ENCODE peak calls at places on chromosomes 11 and 22, in seven cellular contexts. K, H, C, I, Z, N and M are unnamed samples.

GRCh38 chr11:34624069-34624468 is 3.2 kb downstream of the EHF start:
- DNase-seq in N (no peak), I (no peak), H (no peak), C (no peak), Z (peak; percentile 60), K (no peak), M (no peak)

GRCh38 chr11:66725114-66725513 is 3.9 kb downstream of the SPTBN2 start:
- DNase-seq in K (no peak), I (no peak), N (no peak), H (no peak), Z (no peak), C (no peak), M (no peak)

GRCh38 chr22:35335936-35336781 is 36.5 kb downstream of the TOM1 start:
- DNase-seq in C (no peak), K (peak; percentile 70), I (no peak), Z (peak; percentile 89), N (no peak), H (no peak), M (no peak)

GRCh38 chr22:31081963-31082605 is 966 bp downstream of the SMTN start:
- DNase-seq in K (no peak), Z (no peak), N (no peak), C (no peak), I (no peak), H (no peak), M (peak; percentile 73)

GRCh38 chr22:34814260-34814659 is 251.7 kb upstream of the ISX start:
- DNase-seq in H (no peak), N (no peak), K (no peak), Z (no peak), I (no peak), C (no peak), M (no peak)

GRCh38 chr22:44667829-44668189 is 34.2 kb upstream of the PRR5 start:
- DNase-seq in H (no peak), K (no peak), N (peak; percentile 55), I (no peak), C (peak; percentile 64), Z (no peak), M (no peak)

GRCh38 chr11:35893796-35894475 is 49.9 kb upstream of the LDLRAD3 start:
- DNase-seq in H (no peak), Z (peak; percentile 37), C (no peak), N (no peak), I (no peak), K (no peak), M (peak; percentile 91)

GRCh38 chr11:78371221-78371899 is 46.3 kb downstream of the GAB2 start:
- DNase-seq in Z (no peak), C (no peak), I (no peak), K (no peak), N (no peak), H (no peak), M (no peak)

GRCh38 chr11:64359712-64360402 is 895 bp downstream of the RPS6KA4 start:
- DNase-seq in C (peak; percentile 41), N (peak; percentile 49), H (no peak), I (no peak), K (no peak), Z (no peak), M (no peak)

GRCh38 chr11:115194798-115195101 is 309.5 kb downstream of the CADM1 start:
- DNase-seq in N (no peak), I (no peak), Z (no peak), C (no peak), K (no peak), H (no peak), M (no peak)

GRCh38 chr22:39234157-39234793 is 10.5 kb downstream of the PDGFB start:
- DNase-seq in Z (no peak), H (no peak), N (no peak), K (peak; percentile 80), I (no peak), C (peak; percentile 74), M (no peak)

GRCh38 chr11:110479070-110479444 is 49.3 kb downstream of the FDX1 start:
- DNase-seq in H (no peak), Z (no peak), K (no peak), I (no peak), C (no peak), N (no peak), M (no peak)

GRCh38 chr22:19810381-19811141 is 44.1 kb downstream of the GNB1L start:
- DNase-seq in K (peak; percentile 10), N (peak; percentile 32), I (no peak), H (no peak), C (peak; percentile 62), Z (peak; percentile 7), M (no peak)

GRCh38 chr11:10401275-10401674 is 53.8 kb upstream of the AMPD3 start:
- DNase-seq in C (peak; percentile 50), H (no peak), Z (no peak), I (no peak), K (no peak), N (no peak), M (no peak)

GRCh38 chr11:64694821-64695365 is 28.1 kb downstream of the NRXN2 start:
- DNase-seq in I (no peak), Z (no peak), C (peak; percentile 75), N (no peak), H (no peak), K (no peak), M (no peak)

GRCh38 chr11:66859686-66860448 is 3.0 kb downstream of the LRFN4 start:
- DNase-seq in H (no peak), Z (no peak), N (no peak), I (no peak), K (no peak), C (no peak), M (no peak)

GRCh38 chr11:15805726-15806125 is 550.6 kb downstream of the SOX6 start:
- DNase-seq in H (no peak), Z (no peak), I (no peak), C (no peak), N (no peak), K (no peak), M (no peak)

GRCh38 chr11:116831790-116832349 is 2.2 kb downstream of the APOC3 start:
- DNase-seq in C (no peak), N (no peak), I (no peak), H (no peak), Z (no peak), K (no peak), M (no peak)

GRCh38 chr11:116827461-116827860 is 2.2 kb upstream of the APOC3 start:
- DNase-seq in Z (no peak), I (no peak), K (no peak), N (no peak), H (no peak), C (no peak), M (no peak)

GRCh38 chr11:116828632-116829524 is 829 bp upstream of the APOC3 start:
- DNase-seq in K (no peak), Z (no peak), N (no peak), C (no peak), I (no peak), H (no peak), M (no peak)

GRCh38 chr11:116830184-116830912 is 641 bp downstream of the APOC3 start:
- DNase-seq in I (no peak), C (no peak), Z (no peak), K (no peak), N (no peak), H (no peak), M (no peak)

GRCh38 chr11:116829525-116830183 is at the start of gene APOC3:
- DNase-seq in N (no peak), Z (no peak), K (no peak), C (no peak), H (no peak), I (no peak), M (no peak)
- H3K27ac ChIP-seq in N (no peak within 1 kb of the TSS), Z (no peak within 1 kb of the TSS), K (no peak within 1 kb of the TSS), C (no peak within 1 kb of the TSS), H (no peak within 1 kb of the TSS), I (no peak within 1 kb of the TSS), M (no peak within 1 kb of the TSS)

DNA sequence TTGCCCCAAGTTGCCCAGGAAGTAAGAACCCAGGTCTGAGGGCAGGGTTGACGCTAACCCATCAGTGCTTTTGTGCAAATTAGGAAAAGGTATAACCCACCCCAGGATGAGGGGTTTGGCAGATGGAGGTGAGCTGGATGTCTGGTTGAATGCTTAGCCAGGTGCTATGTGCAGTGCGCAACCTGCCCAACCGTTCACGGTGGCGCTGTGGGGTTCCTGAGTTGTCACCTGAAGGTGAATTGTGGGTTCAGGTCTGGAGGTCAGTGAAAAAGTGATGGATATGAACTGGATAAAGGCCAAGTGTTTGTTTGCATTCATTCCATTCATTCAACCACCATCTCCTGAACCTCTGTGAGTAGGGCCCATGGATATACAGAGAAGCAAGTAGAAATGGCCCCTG is 14.3 kb upstream of the LGALS2 start:
- DNase-seq in C (no peak), N (no peak), I (no peak), H (no peak), Z (no peak), K (no peak), M (no peak)
- TF ChIP-seq CTCF in C (no peak), N (no peak), I (no peak), H (no peak), Z (no peak), K (no peak), M (no peak)

DNA sequence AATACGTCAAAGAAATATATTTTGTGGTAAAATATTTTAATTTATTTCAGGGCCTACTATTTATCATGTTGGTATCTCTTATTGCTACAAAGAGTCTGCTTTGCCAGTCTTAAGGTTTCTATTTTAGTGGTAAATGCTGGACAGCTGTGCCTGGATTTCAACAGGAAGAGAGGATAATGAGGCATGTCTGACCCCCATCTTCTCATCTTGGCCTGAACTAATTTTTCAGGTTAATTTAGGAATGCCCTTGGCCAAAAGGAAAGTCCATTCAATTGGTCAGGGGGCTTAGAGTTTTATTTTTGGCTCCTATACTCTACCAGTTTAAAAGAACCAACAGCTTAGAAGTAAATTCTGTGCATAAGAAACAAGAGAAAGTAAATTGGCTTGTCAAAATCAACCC is 428.2 kb downstream of the LUZP2 start:
- DNase-seq in N (no peak), C (no peak), Z (no peak), K (no peak), H (no peak), I (no peak), M (no peak)
- H3K27ac ChIP-seq in N (no peak overlapping the region), C (no peak overlapping the region), Z (no peak overlapping the region), K (no peak overlapping the region), H (no peak overlapping the region), I (no peak overlapping the region), M (no peak overlapping the region)

DNA sequence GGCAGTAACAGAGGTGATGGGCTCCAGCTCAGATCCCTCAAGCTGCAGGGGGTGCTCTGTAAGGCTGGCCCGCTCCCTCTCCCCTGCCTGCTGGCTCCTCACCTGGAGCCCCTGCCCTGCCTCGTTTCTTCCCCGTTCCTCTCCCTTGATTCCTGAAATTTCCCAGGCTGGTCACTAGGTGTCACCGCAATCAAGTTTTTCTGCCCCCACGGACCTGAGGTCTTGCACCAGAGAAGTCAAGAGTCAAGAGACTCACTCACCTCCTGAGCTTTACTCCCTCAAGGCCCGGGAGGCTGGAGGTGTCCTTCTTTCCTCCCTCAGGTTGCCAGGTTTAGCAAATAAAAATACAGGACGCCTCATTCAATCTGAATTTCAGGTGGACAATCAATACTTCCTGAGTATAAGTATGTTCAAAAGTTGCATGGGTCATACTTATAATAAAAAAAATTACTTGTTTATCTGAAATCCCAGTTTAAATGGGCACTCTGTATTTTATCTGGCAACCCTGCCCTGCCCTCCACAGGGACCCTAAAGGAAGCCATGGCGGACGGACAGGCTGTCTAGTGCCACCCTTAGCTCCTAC is 69.2 kb downstream of the SCUBE1 start:
- DNase-seq in H (peak; percentile 69), C (peak; percentile 89), K (no peak), N (no peak), I (no peak), Z (peak; percentile 50), M (peak; percentile 67)
- TF ChIP-seq CTCF in H (peak; percentile 60), C (peak; percentile 86), K (peak; percentile 67), N (peak; percentile 49), I (peak; percentile 71), Z (peak; percentile 80), M (peak; percentile 75)

GRCh38 chr11:122162095-122162494 is 46.1 kb upstream of the BLID start:
- DNase-seq in H (no peak), K (no peak), C (no peak), N (no peak), Z (no peak), I (no peak), M (peak; percentile 34)
- H3K27ac ChIP-seq in H (peak overlapping the region; percentile 91), K (no peak overlapping the region), C (no peak overlapping the region), N (no peak overlapping the region), Z (no peak overlapping the region), I (peak overlapping the region; percentile 18), M (peak overlapping the region; percentile 47)